ENCODE peak calls at places on chromosome 22, in five cellular contexts. R is NCI-H446 treated with DMSO at 0.1 percent for 48 hours, Q is amniotic epithelial cell, A is fibroblast of pulmonary artery, J is HFF-Myc. O is an unnamed sample.

GRCh38 chr22:39634530-39635399 is 64.2 kb downstream of the CACNA1I start:
- DNase-seq in R (peak), J (peak), A (peak), Q (peak), O (peak)

GRCh38 chr22:18955696-18956095 is 19.6 kb upstream of the PRODH start:
- DNase-seq in J (no peak), R (no peak), Q (no peak), A (no peak), O (no peak)

GRCh38 chr22:26023104-26023775 is 146.0 kb upstream of the SEZ6L start:
- DNase-seq in A (no peak), J (no peak), R (no peak), Q (no peak), O (no peak)

GRCh38 chr22:31530816-31531180 is 34.5 kb downstream of the SFI1 start:
- DNase-seq in J (no peak), A (peak), Q (peak), R (no peak), O (peak)

GRCh38 chr22:22684605-22685561 is 40.5 kb downstream of the GGTLC2 start:
- DNase-seq in R (no peak), A (peak), Q (peak), J (no peak), O (peak)

GRCh38 chr22:37165940-37166674 is 16.4 kb upstream of the IL2RB start:
- DNase-seq in R (no peak), J (no peak), Q (no peak), A (no peak), O (no peak)

GRCh38 chr22:24208012-24208749 is 26.9 kb downstream of the SUSD2 start:
- DNase-seq in A (peak), Q (peak), R (no peak), J (peak), O (peak)

GRCh38 chr22:40743740-40744139 is 64.5 kb downstream of the MCHR1 start:
- DNase-seq in J (no peak), Q (no peak), R (no peak), A (no peak), O (no peak)

GRCh38 chr22:36369922-36370781 is 17.6 kb downstream of the MYH9 start:
- DNase-seq in A (peak), J (no peak), Q (peak), R (peak), O (peak)

GRCh38 chr22:31096637-31097274 is 10.6 kb downstream of the SELENOM start:
- DNase-seq in A (no peak), R (no peak), Q (no peak), J (no peak), O (no peak)

O was measured in choroid plexus epithelial cell.